ENCODE peak calls at places on chromosomes 3 and 15, in six cellular contexts. C is B cell; V is activated CD4-positive, CD25-positive, alpha-beta regulatory T cell treated with anti-CD3 and anti-CD28 coated beads, Interleukin-2, amount 50 U/mL, for 72 hours; M is activated CD8-positive, alpha-beta T cell treated with anti-CD3 and anti-CD28 coated beads for 36 hours; W is uterus; A is T-helper 1 cell. H is an unnamed sample.

GRCh38 chr15:75647370-75648155 is at the start of gene SNX33:
- DNase-seq in W (peak; percentile 85), A (peak; percentile 42), C (peak; percentile 39), V (peak; percentile 65), M (peak; percentile 75), H (peak; percentile 53)

GRCh38 chr3:129525341-129525968 is 3.0 kb upstream of the RHO start:
- DNase-seq in M (peak; percentile 7), V (no peak), C (no peak), W (no peak), A (no peak), H (no peak)

GRCh38 chr15:58454950-58455401 is 23.2 kb downstream of the LIPC start:
- DNase-seq in W (no peak), C (no peak), M (no peak), A (no peak), V (no peak), H (no peak)

GRCh38 chr15:92079047-92079446 is 225.5 kb downstream of the SLCO3A1 start:
- DNase-seq in C (no peak), W (no peak), V (no peak), A (peak; percentile 25), M (peak; percentile 61), H (no peak)

GRCh38 chr3:189108032-189108431 is 63.7 kb upstream of the TPRG1 start:
- DNase-seq in A (no peak), V (no peak), W (no peak), M (no peak), C (no peak), H (no peak)

GRCh38 chr3:90015688-90016356 is 908.4 kb downstream of the EPHA3 start:
- DNase-seq in A (no peak), V (no peak), W (no peak), C (no peak), M (no peak), H (no peak)

GRCh38 chr3:11592460-11593298 is 51.0 kb downstream of the VGLL4 start:
- DNase-seq in M (no peak), A (no peak), W (peak; percentile 41), C (no peak), V (no peak), H (no peak)

GRCh38 chr3:139227165-139227564 is 116.7 kb upstream of the MRPS22 start:
- DNase-seq in C (no peak), A (no peak), M (no peak), V (no peak), W (peak; percentile 23), H (no peak)

GRCh38 chr3:4825572-4826236 is 153.5 kb upstream of the BHLHE40 start:
- DNase-seq in M (peak; percentile 58), C (no peak), A (peak; percentile 65), W (no peak), V (no peak), H (no peak)

GRCh38 chr3:16474920-16475319 is 38.6 kb downstream of the RFTN1 start:
- DNase-seq in M (no peak), V (no peak), W (no peak), A (no peak), C (no peak), H (no peak)

GRCh38 chr3:139327861-139328260 is 16.0 kb upstream of the MRPS22 start:
- DNase-seq in C (peak; percentile 6), A (no peak), W (no peak), M (peak; percentile 18), V (no peak), H (no peak)

GRCh38 chr3:156359337-156359736 is 195.6 kb downstream of the SSR3 start:
- DNase-seq in W (no peak), A (no peak), V (no peak), C (no peak), M (no peak), H (no peak)

GRCh38 chr3:147157629-147158028 is 248.7 kb downstream of the ZIC4 start:
- DNase-seq in M (no peak), A (no peak), W (no peak), C (no peak), V (no peak), H (no peak)

GRCh38 chr3:42712716-42713372 is 10.2 kb upstream of the HHATL start:
- DNase-seq in W (no peak), A (no peak), C (no peak), M (no peak), V (peak; percentile 16), H (no peak)

GRCh38 chr3:152977356-152977755 is 142.4 kb downstream of the P2RY1 start:
- DNase-seq in A (no peak), C (no peak), M (no peak), V (no peak), W (no peak), H (no peak)

GRCh38 chr3:45528429-45528828 is 66.1 kb upstream of the LIMD1 start:
- DNase-seq in W (no peak), M (peak; percentile 50), A (no peak), C (no peak), V (no peak), H (no peak)

GRCh38 chr15:98952381-98952803 is 55.2 kb downstream of the PGPEP1L start:
- DNase-seq in C (no peak), V (no peak), M (peak; percentile 52), W (no peak), A (peak; percentile 11), H (no peak)

GRCh38 chr3:127673191-127674098 is 693 bp downstream of the ABTB1 start:
- DNase-seq in M (peak; percentile 73), W (peak; percentile 51), A (peak; percentile 54), V (peak; percentile 64), C (peak; percentile 62), H (peak; percentile 58)

GRCh38 chr3:15300318-15301078 is 31.9 kb downstream of the SH3BP5 start:
- DNase-seq in M (no peak), C (no peak), V (no peak), W (no peak), A (no peak), H (no peak)

GRCh38 chr3:192857148-192857735 is 60.4 kb downstream of the MB21D2 start:
- DNase-seq in A (no peak), M (no peak), V (no peak), W (no peak), C (no peak), H (no peak)

GRCh38 chr3:122493296-122493695 is 21.4 kb downstream of the KPNA1 start:
- DNase-seq in M (no peak), V (no peak), W (no peak), A (no peak), C (no peak), H (no peak)

GRCh38 chr15:95284933-95285401 is 1045.5 kb upstream of the NR2F2 start:
- DNase-seq in W (no peak), V (no peak), A (peak; percentile 69), M (peak; percentile 37), C (no peak), H (no peak)

GRCh38 chr15:42863572-42864239 is 56.9 kb downstream of the TTBK2 start:
- DNase-seq in V (no peak), C (no peak), M (no peak), A (no peak), W (no peak), H (no peak)

GRCh38 chr3:71177375-71177774 is 406.2 kb downstream of the FOXP1 start:
- DNase-seq in W (no peak), V (no peak), M (no peak), C (no peak), A (no peak), H (no peak)

GRCh38 chr3:129559565-129560079 is 16.6 kb downstream of the H1-8 start:
- DNase-seq in M (no peak), C (no peak), V (no peak), A (no peak), W (no peak), H (no peak)